ENCODE peak calls at places on chromosomes 16 and 17, in six cellular contexts. Z is GM23248, N is neural progenitor cell, H is SK-N-SH, X is MM.1S, I is HCT116. K is an unnamed sample. For H3K4me1, the result is how much of the 10 kb centered on the place peaks cover.

GRCh38 chr16:73124665-73125064 is 76.7 kb upstream of the ZFHX3 start:
- DNase-seq in Z (no peak), H (no peak), I (no peak), X (no peak), N (no peak), K (no peak)

GRCh38 chr16:50093607-50094570 is 28.1 kb downstream of the HEATR3 start:
- DNase-seq in I (no peak), X (no peak), H (no peak), Z (peak), N (no peak), K (no peak)

GRCh38 chr16:67892899-67893790 is at the start of gene PSKH1:
- DNase-seq in Z (peak), X (peak), N (peak), I (peak), H (peak), K (peak)

GRCh38 chr16:73126453-73126853 is 78.5 kb upstream of the ZFHX3 start:
- DNase-seq in N (no peak), H (no peak), X (no peak), I (no peak), Z (peak), K (no peak)

GRCh38 chr16:2008631-2009301 is 855 bp downstream of the ZNF598 start:
- DNase-seq in H (peak), I (no peak), N (no peak), X (peak), Z (peak), K (peak)

GRCh38 chr17:7435676-7436555 is 681 bp downstream of the TMEM102 start:
- DNase-seq in N (peak), X (peak), Z (peak), H (peak), I (peak), K (peak)

GRCh38 chr17:44529864-44530263 is 26.7 kb upstream of the GPATCH8 start:
- DNase-seq in N (no peak), X (no peak), Z (no peak), I (no peak), H (no peak), K (peak)

GRCh38 chr16:84650062-84650991 is 2.0 kb downstream of the KLHL36 start:
- DNase-seq in N (peak), Z (peak), I (no peak), X (no peak), H (no peak), K (no peak)

GRCh38 chr16:243348-243747 is 8.7 kb downstream of the FAM234A start:
- DNase-seq in H (no peak), Z (no peak), X (no peak), N (no peak), I (no peak), K (no peak)

GRCh38 chr16:81616321-81617020 is 162.6 kb upstream of the PLCG2 start:
- DNase-seq in H (peak), N (peak), Z (peak), X (peak), I (no peak), K (no peak)

GRCh38 chr17:29131814-29132682 is 48.1 kb downstream of the MYO18A start:
- DNase-seq in Z (peak), I (no peak), N (no peak), H (peak), X (no peak), K (no peak)

GRCh38 chr16:3074860-3075545 is 9.6 kb downstream of the IL32 start:
- DNase-seq in I (no peak), X (peak), N (no peak), Z (no peak), H (no peak), K (no peak)

GRCh38 chr17:38897671-38898290 is 27.6 kb upstream of the LASP1NB start:
- DNase-seq in X (no peak), I (no peak), Z (no peak), H (no peak), N (peak), K (no peak)

GRCh38 chr16:31043352-31043751 is 10.0 kb downstream of the STX4 start:
- DNase-seq in X (no peak), H (no peak), I (no peak), N (no peak), Z (no peak), K (no peak)

GRCh38 chr17:82325286-82326180 is 8.0 kb downstream of the SECTM1 start:
- DNase-seq in I (no peak), X (no peak), Z (no peak), H (no peak), N (no peak), K (no peak)

GRCh38 chr17:40443196-40443987 is at the start of gene IGFBP4:
- DNase-seq in N (peak), I (no peak), X (peak), H (peak), Z (peak), K (peak)

GRCh38 chr17:45948881-45949624 is 50.0 kb upstream of the STH start:
- DNase-seq in I (peak), Z (peak), X (peak), N (peak), H (no peak), K (peak)

GRCh38 chr17:5785867-5786509 is 201.7 kb upstream of the NLRP1 start:
- DNase-seq in X (no peak), I (no peak), N (no peak), Z (peak), H (no peak), K (peak)

GRCh38 chr17:66547170-66547865 is 244.9 kb downstream of the PRKCA start:
- DNase-seq in Z (peak), N (no peak), I (no peak), X (no peak), H (no peak), K (peak)

GRCh38 chr16:9308300-9309209 is 217.1 kb downstream of the HAPSTR1 start:
- DNase-seq in I (no peak), Z (no peak), N (no peak), H (no peak), X (no peak), K (no peak)

GRCh38 chr17:67711916-67712315 is 5.8 kb upstream of the NOL11 start:
- DNase-seq in I (no peak), H (no peak), Z (no peak), N (no peak), X (no peak), K (no peak)

GRCh38 chr17:48819466-48819865 is 2.4 kb upstream of the TTLL6 start:
- DNase-seq in X (no peak), Z (no peak), I (no peak), N (no peak), H (no peak), K (no peak)

GRCh38 chr17:15966879-15967248 is 21.9 kb downstream of the ADORA2B start:
- DNase-seq in X (no peak), I (no peak), H (no peak), N (peak), Z (no peak), K (peak)

GRCh38 chr16:54366005-54366634 is 79.5 kb upstream of the IRX3 start:
- DNase-seq in N (no peak), Z (no peak), X (no peak), I (no peak), H (no peak), K (no peak)

GRCh38 chr16:57632568-57632967 is 4.1 kb downstream of the ADGRG1 start:
- DNase-seq in X (no peak), N (no peak), Z (no peak), I (no peak), H (no peak), K (no peak)

GRCh38 chr17:10126554-10127493 is 71.6 kb downstream of the GAS7 start:
- DNase-seq in Z (peak), N (peak), X (no peak), I (no peak), H (peak), K (no peak)
- H3K9ac ChIP-seq in Z (peak), N (no peak), X (no peak), I (no peak), H (no peak), K (no peak)

DNA sequence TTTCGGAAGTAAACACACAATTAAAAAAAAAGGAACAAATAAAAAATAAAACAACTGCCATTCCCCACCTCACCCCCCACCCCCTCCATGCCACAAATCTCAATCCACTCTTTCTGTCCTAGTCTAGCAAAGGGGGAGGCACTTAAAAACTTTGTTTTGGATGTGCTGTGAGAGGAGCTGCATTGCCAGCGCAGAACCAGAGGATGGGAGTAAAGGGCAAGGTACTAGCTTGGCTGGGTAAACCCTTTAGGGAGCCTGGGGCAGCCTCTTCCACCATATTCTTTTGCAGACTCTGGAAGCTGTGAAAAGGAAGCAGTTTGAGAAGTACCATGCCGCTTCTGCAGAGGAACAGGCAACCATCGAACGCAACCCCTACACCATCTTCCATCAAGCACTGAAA is 1.4 kb downstream of the MRPS7 start:
- DNase-seq in X (no peak), Z (no peak), N (no peak), I (no peak), H (no peak), K (no peak)
- H3K4me1 ChIP-seq in X (under half), Z (under half), N (under half), I (under half), H (under half), K (under half)

DNA sequence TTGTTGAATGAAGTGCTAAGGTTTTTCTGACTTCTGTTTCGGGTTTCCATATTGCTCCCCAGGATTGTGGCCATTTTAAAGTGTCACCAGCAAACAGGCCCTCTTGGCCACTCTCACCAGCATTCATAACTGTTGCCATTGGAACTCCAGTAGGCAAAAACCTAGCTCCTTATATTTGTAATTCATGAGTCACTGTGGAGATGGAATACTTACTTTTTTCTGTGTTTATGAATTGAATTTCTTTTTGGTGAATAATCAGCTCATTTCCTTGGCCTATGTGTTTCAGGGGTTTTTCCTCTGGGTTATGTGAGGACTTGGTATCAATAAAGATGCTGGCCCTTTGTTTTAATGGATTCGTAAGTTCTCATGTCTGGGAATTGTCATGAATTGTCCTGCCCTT is 255.1 kb downstream of the SNX29 start:
- DNase-seq in X (no peak), I (no peak), N (no peak), Z (peak), H (no peak), K (peak)
- TF ChIP-seq EZH2phosphoT487 in X (no peak), I (no peak), N (no peak), Z (no peak), H (no peak), K (no peak)

GRCh38 chr16:69404275-69404805 is 18.5 kb upstream of the TERF2 start:
- DNase-seq in H (no peak), N (peak), Z (peak), I (peak), X (no peak), K (no peak)
- H3K9ac ChIP-seq in H (peak), N (no peak), Z (no peak), I (peak), X (no peak), K (no peak)

GRCh38 chr17:18185391-18185790 is 1.8 kb downstream of the ALKBH5 start:
- DNase-seq in X (no peak), Z (peak), H (no peak), N (peak), I (no peak), K (peak)

GRCh38 chr17:18185832-18186231 is 2.2 kb downstream of the ALKBH5 start:
- DNase-seq in X (no peak), H (no peak), N (no peak), Z (peak), I (no peak), K (no peak)

GRCh38 chr17:18183334-18184142 is at the start of gene ALKBH5:
- DNase-seq in X (peak), Z (peak), I (peak), H (peak), N (peak), K (peak)

GRCh38 chr17:18182978-18183333 is 672 bp upstream of the ALKBH5 start:
- DNase-seq in Z (peak), H (peak), X (peak), I (no peak), N (no peak), K (peak)

DNA sequence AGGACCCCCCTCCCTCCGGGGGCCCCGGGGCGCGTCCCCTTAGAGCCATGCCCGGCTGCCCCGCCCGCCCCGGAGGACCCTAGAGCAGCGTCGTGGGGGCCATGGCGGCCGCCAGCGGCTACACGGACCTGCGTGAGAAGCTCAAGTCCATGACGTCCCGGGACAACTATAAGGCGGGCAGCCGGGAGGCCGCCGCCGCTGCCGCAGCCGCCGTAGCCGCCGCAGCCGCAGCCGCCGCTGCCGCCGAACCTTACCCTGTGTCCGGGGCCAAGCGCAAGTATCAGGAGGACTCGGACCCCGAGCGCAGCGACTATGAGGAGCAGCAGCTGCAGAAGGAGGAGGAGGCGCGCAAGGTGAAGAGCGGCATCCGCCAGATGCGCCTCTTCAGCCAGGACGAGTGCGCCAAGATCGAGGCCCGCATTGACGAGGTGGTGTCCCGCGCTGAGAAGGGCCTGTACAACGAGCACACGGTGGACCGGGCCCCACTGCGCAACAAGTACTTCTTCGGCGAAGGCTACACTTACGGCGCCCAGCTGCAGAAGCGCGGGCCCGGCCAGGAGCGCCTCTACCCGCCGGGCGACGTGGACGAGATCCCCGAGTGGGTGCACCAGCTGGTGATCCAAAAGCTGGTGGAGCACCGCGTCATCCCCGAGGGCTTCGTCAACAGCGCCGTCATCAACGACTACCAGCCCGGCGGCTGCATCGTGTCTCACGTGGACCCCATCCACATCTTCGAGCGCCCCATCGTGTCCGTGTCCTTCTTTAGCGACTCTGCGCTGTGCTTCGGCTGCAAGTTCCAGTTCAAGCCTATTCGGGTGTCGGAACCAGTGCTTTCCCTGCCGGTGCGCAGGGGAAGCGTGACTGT is 747 bp downstream of the ALKBH5 start:
- DNase-seq in N (peak), Z (peak), I (no peak), H (no peak), X (peak), K (peak)
- H3K4me1 ChIP-seq in N (under half), Z (under half), I (under half), H (under half), X (under half), K (under half)

GRCh38 chr17:9090641-9091096 is 69.4 kb downstream of the NTN1 start:
- DNase-seq in I (no peak), H (no peak), X (no peak), Z (peak), N (no peak), K (no peak)
- TF ChIP-seq EZH2phosphoT487 in I (no peak), H (no peak), X (no peak), Z (no peak), N (no peak), K (no peak)

DNA sequence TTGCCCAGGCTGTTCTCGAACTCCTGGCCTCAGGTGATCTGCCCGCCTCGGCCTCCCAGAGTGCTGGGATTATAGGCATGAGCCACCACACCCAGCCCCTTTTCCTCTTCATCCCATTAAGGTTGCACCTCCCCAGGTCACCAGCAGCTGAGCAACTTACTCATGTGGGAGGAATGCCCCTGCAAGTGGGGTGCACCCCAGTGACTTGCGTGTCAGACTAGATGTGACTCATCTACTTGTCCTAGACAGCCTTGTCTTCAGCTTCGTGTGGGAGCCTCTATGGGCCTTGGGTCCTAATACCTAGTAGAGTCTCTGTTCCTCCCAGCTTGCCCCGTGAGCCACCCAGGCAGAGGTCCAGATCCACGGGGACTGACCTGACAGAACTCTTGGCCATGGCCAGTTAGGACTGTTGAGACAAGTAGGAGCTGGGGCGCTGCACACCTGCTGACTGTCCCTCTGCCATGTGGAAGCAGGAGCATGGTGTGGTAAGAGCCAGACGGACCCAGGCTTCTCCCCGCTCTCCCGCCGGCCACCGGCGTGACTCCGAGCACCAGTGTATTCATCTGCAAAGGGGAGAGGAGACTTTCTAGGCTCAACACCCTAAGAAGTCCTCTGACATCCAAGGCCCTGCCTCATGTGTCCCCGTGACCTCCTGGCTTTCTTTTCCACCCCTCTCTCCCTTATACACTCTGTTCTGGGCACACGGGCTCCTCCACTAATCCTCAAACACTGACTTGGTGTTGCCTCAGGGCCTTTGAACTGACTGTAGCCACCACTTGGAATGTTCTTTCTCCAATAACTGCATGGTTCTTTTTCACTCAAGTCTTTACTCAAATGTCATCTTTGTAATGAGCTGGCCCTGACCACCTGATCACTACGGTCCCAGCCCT is 11.6 kb upstream of the CBX4 start:
- DNase-seq in X (no peak), H (no peak), I (peak), Z (peak), N (no peak), K (peak)
- H3K9ac ChIP-seq in X (no peak), H (no peak), I (peak), Z (no peak), N (no peak), K (peak)